ENCODE peak calls at places on chromosomes 4 and X, in four cellular contexts. One of them, this sample, is unnamed.

GRCh38 chr4:137000432-137000831 is 531.9 kb downstream of the PCDH18 start:
- DNase-seq in GM12878: no peak
- DNase-seq in K562: no peak
- DNase-seq in HepG2: no peak
- DNase-seq in this sample: no peak

GRCh38 chr4:184548651-184549341 is 74.4 kb upstream of the IRF2 start:
- DNase-seq in HepG2: peak; percentile 65
- DNase-seq in GM12878: no peak
- DNase-seq in K562: no peak
- DNase-seq in this sample: no peak

GRCh38 chr4:151921811-151922210 is 161.0 kb upstream of the GATB start:
- DNase-seq in HepG2: no peak
- DNase-seq in GM12878: no peak
- DNase-seq in K562: no peak
- DNase-seq in this sample: no peak

GRCh38 chr4:53633608-53634007 is 42.3 kb upstream of the LNX1 start:
- DNase-seq in GM12878: no peak
- DNase-seq in HepG2: no peak
- DNase-seq in K562: no peak
- DNase-seq in this sample: no peak

GRCh38 chrX:101774340-101774739 is 114.7 kb upstream of the ARMCX2 start:
- DNase-seq in K562: no peak
- DNase-seq in HepG2: no peak
- DNase-seq in GM12878: peak; percentile 17
- DNase-seq in this sample: no peak

GRCh38 chr4:4254179-4254578 is 6.2 kb upstream of the TMEM128 start:
- DNase-seq in HepG2: no peak
- DNase-seq in K562: no peak
- DNase-seq in GM12878: no peak
- DNase-seq in this sample: no peak

GRCh38 chrX:31931225-31931624 is 859.4 kb upstream of the FTHL17 start:
- DNase-seq in GM12878: no peak
- DNase-seq in K562: no peak
- DNase-seq in HepG2: no peak
- DNase-seq in this sample: no peak

GRCh38 chrX:129760155-129760554 is 19.6 kb upstream of the SASH3 start:
- DNase-seq in K562: no peak
- DNase-seq in GM12878: no peak
- DNase-seq in HepG2: no peak
- DNase-seq in this sample: no peak

GRCh38 chr4:118351851-118352827 is 664 bp downstream of the PRSS12 start:
- DNase-seq in K562: no peak
- DNase-seq in HepG2: peak; percentile 4
- DNase-seq in GM12878: no peak
- DNase-seq in this sample: no peak

GRCh38 chr4:98565646-98566403 is 92.6 kb downstream of the TSPAN5 start:
- DNase-seq in GM12878: no peak
- DNase-seq in K562: no peak
- DNase-seq in HepG2: no peak
- DNase-seq in this sample: no peak

GRCh38 chrX:108088511-108088910 is 2.8 kb downstream of the PSMD10 start:
- DNase-seq in GM12878: no peak
- DNase-seq in K562: no peak
- DNase-seq in HepG2: no peak
- DNase-seq in this sample: no peak

GRCh38 chrX:68584221-68584620 is 63.2 kb upstream of the STARD8 start:
- DNase-seq in HepG2: no peak
- DNase-seq in GM12878: no peak
- DNase-seq in K562: peak; percentile 35
- DNase-seq in this sample: no peak
- TF ChIP-seq RAD21 in HepG2: no peak
- TF ChIP-seq RAD21 in GM12878: no peak
- TF ChIP-seq RAD21 in K562: no peak
- TF ChIP-seq RAD21 in this sample: no peak

GRCh38 chrX:41720125-41720780 is 3.7 kb upstream of the GPR82 start:
- DNase-seq in GM12878: peak; percentile 51
- DNase-seq in HepG2: no peak
- DNase-seq in K562: no peak
- DNase-seq in this sample: no peak
- TF ChIP-seq BRCA1 in GM12878: no peak
- TF ChIP-seq BRCA1 in HepG2: no peak
- TF ChIP-seq BRCA1 in K562: no peak
- TF ChIP-seq BRCA1 in this sample: no peak

GRCh38 chrX:125398959-125399440 is 79.3 kb downstream of the TEX13C start:
- DNase-seq in GM12878: no peak
- DNase-seq in K562: peak; percentile 80
- DNase-seq in HepG2: no peak
- DNase-seq in this sample: no peak
- H3K9me3 ChIP-seq in GM12878: no peaks in the 10 kb centered on the region
- H3K9me3 ChIP-seq in K562: peaks cover 5% of the 10 kb centered on the region
- H3K9me3 ChIP-seq in HepG2: no peaks in the 10 kb centered on the region
- H3K9me3 ChIP-seq in this sample: no peaks in the 10 kb centered on the region

GRCh38 chr4:25532579-25532978 is 123.1 kb upstream of the SLC34A2 start:
- DNase-seq in K562: no peak
- DNase-seq in HepG2: no peak
- DNase-seq in GM12878: no peak
- DNase-seq in this sample: no peak
- TF ChIP-seq RAD21 in K562: no peak
- TF ChIP-seq RAD21 in HepG2: no peak
- TF ChIP-seq RAD21 in GM12878: no peak
- TF ChIP-seq RAD21 in this sample: no peak

DNA sequence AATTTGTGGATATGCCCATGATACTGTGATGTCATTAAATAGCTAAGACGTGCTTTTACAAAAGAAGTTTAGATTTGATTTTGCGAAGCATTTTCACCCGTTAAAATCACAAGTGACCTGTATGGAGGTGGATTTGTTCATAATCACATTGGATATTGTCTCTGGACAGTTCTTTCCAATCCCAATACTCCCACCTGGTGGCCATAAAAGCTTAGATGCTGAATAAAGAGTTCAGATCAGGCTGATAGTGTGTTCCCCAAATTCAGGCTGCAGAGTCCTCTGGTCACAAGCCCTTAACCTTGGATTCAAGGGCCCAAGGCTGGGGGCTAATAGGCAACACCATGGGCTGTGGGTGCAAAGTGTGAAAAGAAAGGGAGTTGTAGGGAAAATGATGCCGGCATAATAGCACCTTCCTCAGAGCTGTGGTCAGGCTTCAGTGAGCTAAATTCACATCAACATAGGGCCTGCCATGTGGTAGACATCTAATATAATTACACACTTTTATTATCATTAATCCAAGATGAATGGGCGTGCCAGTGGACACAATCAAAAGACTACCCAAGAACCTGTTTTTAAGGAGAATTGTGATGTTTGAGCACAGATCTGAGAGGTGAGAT is 28.1 kb downstream of the SMIM43 start:
- DNase-seq in K562: peak; percentile 31
- DNase-seq in HepG2: peak; percentile 61
- DNase-seq in GM12878: no peak
- DNase-seq in this sample: peak; percentile 51
- TF ChIP-seq BRCA1 in K562: no peak
- TF ChIP-seq BRCA1 in HepG2: no peak
- TF ChIP-seq BRCA1 in GM12878: no peak
- TF ChIP-seq BRCA1 in this sample: no peak

DNA sequence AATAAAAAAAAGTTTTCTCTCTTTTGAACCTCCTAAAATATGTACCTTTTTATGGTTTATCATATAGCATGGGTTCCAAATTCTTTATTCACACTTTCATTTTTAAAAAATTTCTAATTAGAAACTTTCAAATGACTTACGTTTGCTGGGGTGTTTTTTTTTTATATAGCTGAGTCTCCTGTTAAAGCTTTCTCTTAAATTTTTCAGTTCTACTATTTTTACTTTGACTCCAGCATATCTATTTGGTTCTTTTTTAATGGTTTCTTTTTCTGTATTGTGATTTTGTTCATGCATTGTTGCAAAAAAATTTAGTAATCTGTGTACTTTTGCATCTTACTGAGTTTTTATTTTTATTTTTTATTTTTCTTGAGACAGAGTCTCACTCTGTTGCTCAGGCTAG is 22.3 kb downstream of the ZNF718 start:
- DNase-seq in HepG2: no peak
- DNase-seq in K562: no peak
- DNase-seq in GM12878: no peak
- DNase-seq in this sample: no peak
- H3K9me3 ChIP-seq in HepG2: peaks cover 86% of the 10 kb centered on the region
- H3K9me3 ChIP-seq in K562: peaks cover 3% of the 10 kb centered on the region
- H3K9me3 ChIP-seq in GM12878: peaks cover 36% of the 10 kb centered on the region
- H3K9me3 ChIP-seq in this sample: peaks cover 36% of the 10 kb centered on the region

This sample was measured in H1.